ENCODE peak calls at places on chromosomes 13 and 19, in four cellular contexts. O, E, N and C are unnamed samples.

GRCh38 chr19:47658431-47659383 is 49.8 kb downstream of the BICRA start:
- DNase-seq in O (no peak), E (no peak), N (no peak), C (no peak)

GRCh38 chr13:49956131-49956530 is 20.0 kb upstream of the SPRYD7 start:
- DNase-seq in O (no peak), E (no peak), N (no peak), C (no peak)

GRCh38 chr13:33717775-33718174 is 100.2 kb upstream of the RFC3 start:
- DNase-seq in O (no peak), E (no peak), N (no peak), C (no peak)

GRCh38 chr19:8811315-8812172 is 20.6 kb downstream of the ZNF558 start:
- DNase-seq in O (no peak), E (no peak), N (no peak), C (no peak)

GRCh38 chr19:46845959-46846459 is 4.6 kb downstream of the AP2S1 start:
- DNase-seq in O (no peak), E (no peak), N (peak), C (peak)

GRCh38 chr13:29993716-29994488 is 143.5 kb upstream of the UBL3 start:
- DNase-seq in O (no peak), E (no peak), N (no peak), C (no peak)

GRCh38 chr13:78436311-78436710 is 167.0 kb downstream of the POU4F1 start:
- DNase-seq in O (no peak), E (no peak), N (no peak), C (no peak)

GRCh38 chr13:45511310-45512147 is 46.8 kb downstream of the COG3 start:
- DNase-seq in O (peak), E (peak), N (no peak), C (no peak)

GRCh38 chr19:47098608-47099007 is 15.0 kb downstream of the ZC3H4 start:
- DNase-seq in O (no peak), E (no peak), N (peak), C (no peak)

GRCh38 chr13:42803563-42804212 is 22.3 kb downstream of the FAM216B start:
- DNase-seq in O (no peak), E (no peak), N (no peak), C (no peak)

GRCh38 chr13:27183561-27184147 is 12.0 kb upstream of the USP12 start:
- DNase-seq in O (no peak), E (no peak), N (no peak), C (no peak)

GRCh38 chr13:32745509-32745908 is 159.3 kb downstream of the PDS5B start:
- DNase-seq in O (peak), E (no peak), N (no peak), C (no peak)

GRCh38 chr19:34500656-34501120 is 19.1 kb downstream of the WTIP start:
- DNase-seq in O (no peak), E (no peak), N (no peak), C (peak)

DNA sequence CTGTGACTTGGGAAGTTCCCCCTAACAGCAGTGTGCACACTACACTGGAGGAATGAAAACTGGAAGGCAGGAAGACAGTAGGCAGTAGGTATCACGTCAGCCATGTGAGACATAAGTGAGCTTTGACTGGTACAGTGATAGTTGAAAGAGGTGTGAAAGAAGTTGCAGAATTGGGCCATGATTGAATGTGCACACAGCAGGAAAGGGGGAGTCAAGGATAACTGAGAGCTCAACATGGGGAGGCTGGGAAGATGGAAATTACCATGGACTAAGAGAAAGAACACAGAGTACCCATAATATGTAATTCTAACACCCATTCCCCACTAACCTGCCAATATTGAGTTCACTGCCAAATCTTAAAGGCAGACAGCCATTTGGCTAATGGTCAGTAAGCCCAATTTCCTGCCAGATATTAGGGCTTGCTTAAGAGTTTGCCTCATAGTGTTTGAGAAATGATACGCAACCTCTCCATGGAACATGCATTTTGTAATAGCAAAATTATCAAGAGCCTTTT is 321.7 kb downstream of the DCT start:
- DNase-seq in O (no peak), E (no peak), N (no peak), C (no peak)
- TF ChIP-seq POLR2AphosphoS5 in O (no peak), E (no peak), N (no peak), C (peak)

GRCh38 chr19:2038284-2039081 is 12.6 kb downstream of the MKNK2 start:
- DNase-seq in O (no peak), E (no peak), N (peak), C (peak)
- H3K27ac ChIP-seq in O (no peak), E (no peak), N (peak), C (peak)

DNA sequence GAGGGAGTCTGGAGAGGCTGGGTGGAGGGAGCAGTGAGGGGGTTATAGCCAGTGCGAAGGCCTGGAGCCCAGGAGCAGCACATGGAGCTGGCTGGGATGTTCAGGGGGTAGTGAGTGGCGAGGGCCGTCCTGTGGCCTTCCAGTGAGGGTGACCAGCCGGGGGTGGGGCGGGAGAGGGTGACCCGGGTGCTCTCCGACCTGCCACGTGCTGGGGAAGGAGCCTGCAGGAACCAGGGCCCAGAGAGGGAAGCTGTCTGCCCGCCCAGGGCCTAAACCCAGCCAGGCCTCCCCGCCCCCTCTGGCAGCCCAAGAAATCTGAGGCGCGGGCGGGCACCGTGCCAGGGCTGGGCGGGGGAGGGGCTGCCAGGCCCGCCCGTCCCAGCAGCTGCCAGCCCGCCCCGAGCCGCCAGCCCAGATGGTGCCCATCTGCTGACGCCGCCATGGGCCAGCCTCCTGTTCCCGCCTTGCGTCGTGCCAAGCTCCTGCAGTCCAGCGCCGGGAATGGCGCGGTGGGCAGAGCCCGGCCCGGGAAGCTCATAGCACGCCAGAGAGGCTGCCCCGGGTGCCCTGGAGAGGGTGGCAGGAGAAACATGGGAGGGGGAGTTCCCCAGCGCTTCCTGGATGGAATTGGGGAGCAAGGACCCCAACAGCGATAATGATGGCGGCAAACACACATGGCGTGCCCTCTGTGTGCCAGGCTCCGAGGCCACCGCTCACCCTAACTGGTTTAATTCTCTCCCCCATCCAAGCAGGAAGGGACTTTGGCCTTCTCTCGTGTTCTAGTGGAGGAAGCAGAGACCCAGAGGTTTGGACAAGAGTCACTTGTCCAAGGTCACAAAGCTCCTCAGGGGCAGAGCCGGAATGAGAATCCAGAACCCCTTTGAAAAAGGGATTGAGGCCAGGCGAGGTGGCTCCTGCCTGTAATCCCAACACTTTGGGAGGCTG is 21.5 kb downstream of the NFIC start:
- DNase-seq in O (no peak), E (no peak), N (peak), C (peak)
- TF ChIP-seq CTCF in O (no peak), E (no peak), N (peak), C (no peak)

GRCh38 chr19:38208571-38208970 is 15.5 kb downstream of the DPF1 start:
- DNase-seq in O (no peak), E (no peak), N (no peak), C (no peak)

GRCh38 chr19:38210458-38210987 is 13.5 kb downstream of the DPF1 start:
- DNase-seq in O (no peak), E (no peak), N (no peak), C (peak)

GRCh38 chr19:38209152-38209551 is 14.9 kb downstream of the DPF1 start:
- DNase-seq in O (no peak), E (no peak), N (no peak), C (no peak)

GRCh38 chr19:38211206-38211605 is 12.8 kb downstream of the DPF1 start:
- DNase-seq in O (no peak), E (no peak), N (no peak), C (no peak)

GRCh38 chr19:38209671-38210457 is 14.2 kb downstream of the DPF1 start:
- DNase-seq in O (no peak), E (no peak), N (no peak), C (peak)
- TF ChIP-seq POLR2AphosphoS5 in O (no peak), E (no peak), N (peak), C (peak)

GRCh38 chr13:110261166-110262081 is 45.5 kb downstream of the COL4A1 start:
- DNase-seq in O (no peak), E (no peak), N (no peak), C (no peak)
- H3K27ac ChIP-seq in O (no peak), E (no peak), N (peak), C (peak)